ENCODE peak calls at places on chromosomes 1 and 21, in five cellular contexts. B is uterus, N is body of pancreas, J is thoracic aorta, E is ovary. D is an unnamed sample.

GRCh38 chr1:161266096-161266679 is 7.6 kb downstream of the PCP4L1 start:
- DNase-seq in B (no peak), N (no peak), J (no peak), E (peak; percentile 31), D (no peak)

GRCh38 chr1:107293901-107294600 is 153.2 kb downstream of the NTNG1 start:
- DNase-seq in B (no peak), N (no peak), J (no peak), E (no peak), D (no peak)

GRCh38 chr1:190175320-190175719 is 302.3 kb downstream of the BRINP3 start:
- DNase-seq in B (no peak), N (no peak), J (no peak), E (no peak), D (no peak)

GRCh38 chr1:172885976-172886375 is 164.8 kb downstream of the TNFSF18 start:
- DNase-seq in B (no peak), N (no peak), J (no peak), E (no peak), D (no peak)

GRCh38 chr1:165290143-165290542 is 66.4 kb downstream of the LMX1A start:
- DNase-seq in B (no peak), N (no peak), J (no peak), E (no peak), D (no peak)

GRCh38 chr21:46057710-46058241 is 40.1 kb upstream of the COL6A2 start:
- DNase-seq in B (no peak), N (no peak), J (no peak), E (no peak), D (no peak)

GRCh38 chr1:238642231-238642630 is 744.1 kb upstream of the CHRM3 start:
- DNase-seq in B (no peak), N (no peak), J (no peak), E (no peak), D (no peak)

GRCh38 chr1:193094112-193094511 is 11.1 kb downstream of the GLRX2 start:
- DNase-seq in B (no peak), N (no peak), J (no peak), E (no peak), D (no peak)

GRCh38 chr1:204348722-204349121 is 11.0 kb downstream of the PLEKHA6 start:
- DNase-seq in B (peak; percentile 84), N (peak; percentile 44), J (no peak), E (peak; percentile 83), D (peak; percentile 77)

GRCh38 chr1:199218533-199218932 is 579.7 kb downstream of the PTPRC start:
- DNase-seq in B (no peak), N (no peak), J (no peak), E (no peak), D (no peak)
- H3K4me1 ChIP-seq in B (no peaks in the 10 kb centered on the region), N (no peaks in the 10 kb centered on the region), J (no peaks in the 10 kb centered on the region), E (no peaks in the 10 kb centered on the region), D (no peaks in the 10 kb centered on the region)

DNA sequence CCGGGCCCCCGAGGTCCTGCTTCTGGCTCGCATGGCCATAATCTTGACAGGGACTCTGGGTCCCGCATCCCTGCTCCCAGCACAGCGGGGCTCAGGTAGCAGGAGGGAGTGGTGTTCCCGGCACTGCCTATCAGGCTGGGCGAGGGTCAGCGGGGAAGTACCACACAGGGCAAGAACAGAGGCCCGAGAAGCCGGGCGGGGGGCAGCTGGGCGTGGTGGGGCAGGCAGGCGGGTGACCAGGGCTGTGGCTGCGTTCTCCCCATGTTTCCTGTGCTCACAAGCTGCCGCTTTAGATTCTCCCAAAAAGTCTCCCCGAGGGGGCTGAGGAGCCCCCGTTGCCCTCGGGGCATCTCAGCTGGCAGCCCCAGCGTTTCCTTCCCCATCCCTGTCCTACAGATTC is 18.3 kb downstream of the ATAD3B start:
- DNase-seq in B (no peak), N (no peak), J (no peak), E (no peak), D (no peak)
- H3K4me1 ChIP-seq in B (no peaks in the 10 kb centered on the region), N (no peaks in the 10 kb centered on the region), J (no peaks in the 10 kb centered on the region), E (no peaks in the 10 kb centered on the region), D (no peaks in the 10 kb centered on the region)

GRCh38 chr1:13728104-13728503 is 28.1 kb downstream of the PRDM2 start:
- DNase-seq in B (no peak), N (no peak), J (no peak), E (no peak), D (no peak)
- H3K4me1 ChIP-seq in B (no peaks in the 10 kb centered on the region), N (no peaks in the 10 kb centered on the region), J (peaks cover 18% of the 10 kb centered on the region), E (peaks cover 17% of the 10 kb centered on the region), D (peaks cover 7% of the 10 kb centered on the region)

GRCh38 chr1:77412794-77413530 is 131.1 kb downstream of the AK5 start:
- DNase-seq in B (no peak), N (no peak), J (no peak), E (no peak), D (no peak)

GRCh38 chr1:77407738-77408375 is 126.0 kb downstream of the AK5 start:
- DNase-seq in B (no peak), N (no peak), J (no peak), E (no peak), D (no peak)

GRCh38 chr1:77415585-77415984 is 133.8 kb downstream of the AK5 start:
- DNase-seq in B (no peak), N (no peak), J (no peak), E (no peak), D (no peak)

GRCh38 chr1:77413541-77414335 is 131.9 kb downstream of the AK5 start:
- DNase-seq in B (no peak), N (no peak), J (no peak), E (no peak), D (no peak)

GRCh38 chr1:77412069-77412793 is 130.4 kb downstream of the AK5 start:
- DNase-seq in B (no peak), N (no peak), J (no peak), E (no peak), D (no peak)
- H3K4me1 ChIP-seq in B (no peaks in the 10 kb centered on the region), N (no peaks in the 10 kb centered on the region), J (peaks cover 7% of the 10 kb centered on the region), E (no peaks in the 10 kb centered on the region), D (peaks cover 3% of the 10 kb centered on the region)

GRCh38 chr21:38982804-38983203 is 177.1 kb downstream of the ETS2 start:
- DNase-seq in B (no peak), N (no peak), J (no peak), E (no peak), D (no peak)
- H3K4me1 ChIP-seq in B (peaks cover 4% of the 10 kb centered on the region), N (no peaks in the 10 kb centered on the region), J (peaks cover 39% of the 10 kb centered on the region), E (peaks cover 10% of the 10 kb centered on the region), D (peaks cover 9% of the 10 kb centered on the region)

DNA sequence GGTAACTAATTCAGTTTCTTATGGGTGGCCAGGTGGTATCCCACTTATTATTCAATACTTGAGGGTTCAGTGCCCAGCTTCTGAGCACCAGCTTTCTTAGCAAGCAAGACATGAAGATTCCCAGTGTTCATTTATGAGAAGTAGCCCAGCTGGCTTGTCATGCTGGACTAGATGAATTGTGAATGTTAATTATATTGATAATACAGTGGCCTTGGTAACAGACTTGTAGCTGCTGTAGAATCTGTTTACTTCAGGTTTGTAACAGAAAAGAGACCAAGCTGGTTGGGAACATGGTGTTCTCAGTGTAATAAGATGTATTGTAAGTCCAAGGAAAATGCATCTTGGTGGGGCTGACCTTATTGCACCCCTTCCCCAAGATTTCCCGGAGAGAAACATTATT is 10.1 kb downstream of the AHCYL1 start:
- DNase-seq in B (no peak), N (no peak), J (no peak), E (no peak), D (no peak)
- H3K4me1 ChIP-seq in B (peaks cover 5% of the 10 kb centered on the region), N (peaks cover 65% of the 10 kb centered on the region), J (peaks cover 42% of the 10 kb centered on the region), E (peaks cover 17% of the 10 kb centered on the region), D (peaks cover 37% of the 10 kb centered on the region)

D was measured in mucosa of descending colon.